ENCODE peak calls at places on chromosomes 5 and 9, in eight cellular contexts. One of them, this sample, is unnamed.

GRCh38 chr9:126618590-126619335 is 5.0 kb downstream of the LMX1B start:
- DNase-seq in BE2C: no peak
- DNase-seq in fibroblast of lung: no peak
- DNase-seq in HepG2: no peak
- DNase-seq in fibroblast of the aortic adventitia: no peak
- DNase-seq in cardiac muscle cell: no peak
- DNase-seq in breast epithelium: peak; percentile 50
- DNase-seq in lung: no peak
- DNase-seq in this sample: no peak

GRCh38 chr5:39816111-39816834 is 391.5 kb upstream of the DAB2 start:
- DNase-seq in BE2C: no peak
- DNase-seq in fibroblast of lung: no peak
- DNase-seq in breast epithelium: no peak
- DNase-seq in lung: no peak
- DNase-seq in fibroblast of the aortic adventitia: no peak
- DNase-seq in HepG2: no peak
- DNase-seq in cardiac muscle cell: no peak
- DNase-seq in this sample: no peak

GRCh38 chr9:27054841-27055240 is 49.4 kb upstream of the LRRC19 start:
- DNase-seq in breast epithelium: no peak
- DNase-seq in fibroblast of the aortic adventitia: no peak
- DNase-seq in BE2C: no peak
- DNase-seq in HepG2: peak; percentile 50
- DNase-seq in lung: no peak
- DNase-seq in fibroblast of lung: no peak
- DNase-seq in cardiac muscle cell: no peak
- DNase-seq in this sample: no peak

GRCh38 chr5:163460562-163461176 is at the start of gene HMMR:
- DNase-seq in breast epithelium: no peak
- DNase-seq in BE2C: peak; percentile 36
- DNase-seq in lung: no peak
- DNase-seq in fibroblast of the aortic adventitia: peak; percentile 36
- DNase-seq in cardiac muscle cell: peak; percentile 60
- DNase-seq in HepG2: peak; percentile 13
- DNase-seq in fibroblast of lung: peak; percentile 44
- DNase-seq in this sample: no peak

GRCh38 chr5:72137826-72138409 is 30.6 kb downstream of the MAP1B start:
- DNase-seq in fibroblast of lung: no peak
- DNase-seq in BE2C: no peak
- DNase-seq in fibroblast of the aortic adventitia: peak; percentile 36
- DNase-seq in lung: no peak
- DNase-seq in breast epithelium: no peak
- DNase-seq in cardiac muscle cell: no peak
- DNase-seq in HepG2: peak; percentile 7
- DNase-seq in this sample: no peak

GRCh38 chr5:171395042-171395441 is 7.4 kb downstream of the NPM1 start:
- DNase-seq in fibroblast of the aortic adventitia: no peak
- DNase-seq in BE2C: no peak
- DNase-seq in lung: no peak
- DNase-seq in HepG2: no peak
- DNase-seq in fibroblast of lung: no peak
- DNase-seq in breast epithelium: no peak
- DNase-seq in cardiac muscle cell: no peak
- DNase-seq in this sample: no peak

GRCh38 chr9:79213417-79214125 is 358.2 kb upstream of the TLE4 start:
- DNase-seq in HepG2: no peak
- DNase-seq in breast epithelium: no peak
- DNase-seq in BE2C: no peak
- DNase-seq in fibroblast of lung: peak; percentile 86
- DNase-seq in fibroblast of the aortic adventitia: peak; percentile 34
- DNase-seq in cardiac muscle cell: no peak
- DNase-seq in lung: no peak
- DNase-seq in this sample: no peak

GRCh38 chr5:148514344-148514743 is 130.6 kb downstream of the FBXO38 start:
- DNase-seq in breast epithelium: no peak
- DNase-seq in BE2C: no peak
- DNase-seq in cardiac muscle cell: no peak
- DNase-seq in fibroblast of lung: no peak
- DNase-seq in fibroblast of the aortic adventitia: no peak
- DNase-seq in HepG2: no peak
- DNase-seq in lung: no peak
- DNase-seq in this sample: no peak

GRCh38 chr5:154505567-154505966 is 27.5 kb upstream of the HAND1 start:
- DNase-seq in cardiac muscle cell: no peak
- DNase-seq in fibroblast of the aortic adventitia: no peak
- DNase-seq in lung: no peak
- DNase-seq in fibroblast of lung: no peak
- DNase-seq in HepG2: no peak
- DNase-seq in BE2C: peak; percentile 86
- DNase-seq in breast epithelium: no peak
- DNase-seq in this sample: no peak

GRCh38 chr9:3281399-3281798 is 244.4 kb downstream of the RFX3 start:
- DNase-seq in lung: no peak
- DNase-seq in fibroblast of the aortic adventitia: no peak
- DNase-seq in BE2C: no peak
- DNase-seq in breast epithelium: no peak
- DNase-seq in fibroblast of lung: no peak
- DNase-seq in HepG2: no peak
- DNase-seq in cardiac muscle cell: no peak
- DNase-seq in this sample: no peak

GRCh38 chr5:27472000-27472763 is 433.8 kb upstream of the CDH9 start:
- DNase-seq in cardiac muscle cell: peak; percentile 82
- DNase-seq in fibroblast of lung: peak; percentile 9
- DNase-seq in HepG2: peak; percentile 98
- DNase-seq in fibroblast of the aortic adventitia: peak; percentile 40
- DNase-seq in lung: no peak
- DNase-seq in BE2C: peak; percentile 50
- DNase-seq in breast epithelium: no peak
- DNase-seq in this sample: peak; percentile 2
- H3K4me3 ChIP-seq in cardiac muscle cell: peak overlapping the region; percentile 36
- H3K4me3 ChIP-seq in fibroblast of lung: no peak overlapping the region
- H3K4me3 ChIP-seq in HepG2: peak overlapping the region; percentile 77
- H3K4me3 ChIP-seq in fibroblast of the aortic adventitia: peak overlapping the region; percentile 6
- H3K4me3 ChIP-seq in lung: no peak overlapping the region
- H3K4me3 ChIP-seq in BE2C: no peak overlapping the region
- H3K4me3 ChIP-seq in breast epithelium: no peak overlapping the region
- H3K4me3 ChIP-seq in this sample: no peak overlapping the region

DNA sequence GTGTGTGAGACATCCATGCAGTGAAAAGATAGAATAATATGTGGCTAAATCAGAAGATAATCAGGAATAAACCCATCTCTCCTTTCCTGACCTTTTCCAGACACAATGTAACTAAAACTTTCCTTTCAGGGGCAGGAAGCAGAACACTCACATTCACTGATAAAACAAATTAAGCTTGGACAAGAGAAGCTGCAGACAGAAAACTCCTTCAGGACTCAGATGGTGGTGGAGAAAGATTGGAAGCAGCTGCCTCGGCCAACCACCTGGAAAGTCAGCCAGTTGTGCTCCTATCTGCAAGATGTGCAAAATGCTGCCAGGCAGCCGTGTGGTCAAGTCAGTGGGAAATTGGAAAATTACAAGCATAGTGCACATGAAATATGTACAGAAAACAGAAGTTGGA is 26.9 kb downstream of the RASEF start:
- DNase-seq in cardiac muscle cell: no peak
- DNase-seq in BE2C: peak; percentile 80
- DNase-seq in lung: no peak
- DNase-seq in fibroblast of lung: no peak
- DNase-seq in fibroblast of the aortic adventitia: no peak
- DNase-seq in breast epithelium: no peak
- DNase-seq in HepG2: no peak
- DNase-seq in this sample: no peak
- H3K4me3 ChIP-seq in cardiac muscle cell: no peak overlapping the region
- H3K4me3 ChIP-seq in BE2C: peak overlapping the region; percentile 9
- H3K4me3 ChIP-seq in lung: no peak overlapping the region
- H3K4me3 ChIP-seq in fibroblast of lung: no peak overlapping the region
- H3K4me3 ChIP-seq in fibroblast of the aortic adventitia: no peak overlapping the region
- H3K4me3 ChIP-seq in breast epithelium: no peak overlapping the region
- H3K4me3 ChIP-seq in HepG2: no peak overlapping the region
- H3K4me3 ChIP-seq in this sample: no peak overlapping the region

DNA sequence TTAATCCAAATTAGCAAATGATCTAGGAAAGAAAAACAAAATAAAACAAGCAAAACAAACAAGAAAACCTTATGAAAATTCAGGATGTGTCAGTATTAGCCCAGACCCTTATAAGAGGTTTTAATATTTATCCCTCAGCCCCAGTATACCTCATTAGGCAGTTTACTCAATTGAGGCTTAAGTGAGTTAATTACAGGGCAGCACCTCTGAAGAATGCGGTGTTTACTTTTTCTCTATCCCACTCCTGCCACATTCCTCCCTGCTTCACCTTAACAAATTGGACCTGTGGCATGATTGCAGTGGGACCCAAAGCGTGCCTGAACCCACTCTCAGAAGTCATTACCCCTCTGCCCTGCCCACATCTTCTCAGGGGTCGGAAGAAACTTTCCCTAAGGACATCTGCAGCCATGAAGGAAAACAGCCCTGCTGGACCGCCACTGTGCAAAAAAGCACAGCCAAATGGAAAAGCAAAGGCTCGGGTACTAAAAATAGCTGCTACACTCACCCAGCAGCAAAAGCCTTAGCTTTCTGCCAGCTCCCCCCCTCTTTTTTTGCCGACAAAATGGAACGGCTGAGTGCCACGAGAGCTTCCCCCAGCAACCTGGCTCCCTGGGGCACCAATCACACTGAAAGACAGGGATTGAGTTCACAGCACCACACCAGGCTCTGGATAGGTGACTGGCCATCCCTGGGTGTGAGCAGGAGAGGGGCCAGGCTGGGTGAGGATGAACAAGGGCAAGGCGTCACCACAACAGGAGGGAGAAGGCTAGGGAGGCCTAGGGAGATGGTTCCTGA is 66.9 kb downstream of the SIL1 start:
- DNase-seq in fibroblast of lung: peak; percentile 74
- DNase-seq in BE2C: no peak
- DNase-seq in lung: peak; percentile 36
- DNase-seq in fibroblast of the aortic adventitia: peak; percentile 54
- DNase-seq in breast epithelium: peak; percentile 34
- DNase-seq in HepG2: no peak
- DNase-seq in cardiac muscle cell: peak; percentile 63
- DNase-seq in this sample: peak; percentile 50
- H3K4me3 ChIP-seq in fibroblast of lung: peak overlapping the region; percentile 16
- H3K4me3 ChIP-seq in BE2C: no peak overlapping the region
- H3K4me3 ChIP-seq in lung: no peak overlapping the region
- H3K4me3 ChIP-seq in fibroblast of the aortic adventitia: no peak overlapping the region
- H3K4me3 ChIP-seq in breast epithelium: no peak overlapping the region
- H3K4me3 ChIP-seq in HepG2: no peak overlapping the region
- H3K4me3 ChIP-seq in cardiac muscle cell: no peak overlapping the region
- H3K4me3 ChIP-seq in this sample: no peak overlapping the region

GRCh38 chr5:73692166-73692640 is 66.2 kb downstream of the ARHGEF28 start:
- DNase-seq in cardiac muscle cell: no peak
- DNase-seq in BE2C: no peak
- DNase-seq in breast epithelium: no peak
- DNase-seq in HepG2: no peak
- DNase-seq in fibroblast of lung: peak; percentile 93
- DNase-seq in lung: no peak
- DNase-seq in fibroblast of the aortic adventitia: peak; percentile 71
- DNase-seq in this sample: peak; percentile 94
- H3K4me3 ChIP-seq in cardiac muscle cell: no peak overlapping the region
- H3K4me3 ChIP-seq in BE2C: no peak overlapping the region
- H3K4me3 ChIP-seq in breast epithelium: no peak overlapping the region
- H3K4me3 ChIP-seq in HepG2: no peak overlapping the region
- H3K4me3 ChIP-seq in fibroblast of lung: no peak overlapping the region
- H3K4me3 ChIP-seq in lung: no peak overlapping the region
- H3K4me3 ChIP-seq in fibroblast of the aortic adventitia: no peak overlapping the region
- H3K4me3 ChIP-seq in this sample: no peak overlapping the region

GRCh38 chr5:139809331-139809810 is 13.8 kb downstream of the PSD2 start:
- DNase-seq in cardiac muscle cell: no peak
- DNase-seq in fibroblast of the aortic adventitia: no peak
- DNase-seq in BE2C: no peak
- DNase-seq in HepG2: no peak
- DNase-seq in fibroblast of lung: no peak
- DNase-seq in lung: no peak
- DNase-seq in breast epithelium: no peak
- DNase-seq in this sample: no peak

GRCh38 chr5:139806726-139807646 is 11.4 kb downstream of the PSD2 start:
- DNase-seq in lung: no peak
- DNase-seq in fibroblast of the aortic adventitia: no peak
- DNase-seq in fibroblast of lung: no peak
- DNase-seq in breast epithelium: no peak
- DNase-seq in BE2C: no peak
- DNase-seq in cardiac muscle cell: no peak
- DNase-seq in HepG2: no peak
- DNase-seq in this sample: no peak

GRCh38 chr5:139808481-139809330 is 13.1 kb downstream of the PSD2 start:
- DNase-seq in fibroblast of lung: peak; percentile 18
- DNase-seq in HepG2: no peak
- DNase-seq in cardiac muscle cell: peak; percentile 83
- DNase-seq in BE2C: no peak
- DNase-seq in breast epithelium: no peak
- DNase-seq in lung: no peak
- DNase-seq in fibroblast of the aortic adventitia: peak; percentile 21
- DNase-seq in this sample: peak; percentile 17

GRCh38 chr5:139806111-139806510 is 10.5 kb downstream of the PSD2 start:
- DNase-seq in cardiac muscle cell: no peak
- DNase-seq in HepG2: no peak
- DNase-seq in breast epithelium: no peak
- DNase-seq in fibroblast of the aortic adventitia: no peak
- DNase-seq in BE2C: no peak
- DNase-seq in fibroblast of lung: no peak
- DNase-seq in lung: no peak
- DNase-seq in this sample: no peak

DNA sequence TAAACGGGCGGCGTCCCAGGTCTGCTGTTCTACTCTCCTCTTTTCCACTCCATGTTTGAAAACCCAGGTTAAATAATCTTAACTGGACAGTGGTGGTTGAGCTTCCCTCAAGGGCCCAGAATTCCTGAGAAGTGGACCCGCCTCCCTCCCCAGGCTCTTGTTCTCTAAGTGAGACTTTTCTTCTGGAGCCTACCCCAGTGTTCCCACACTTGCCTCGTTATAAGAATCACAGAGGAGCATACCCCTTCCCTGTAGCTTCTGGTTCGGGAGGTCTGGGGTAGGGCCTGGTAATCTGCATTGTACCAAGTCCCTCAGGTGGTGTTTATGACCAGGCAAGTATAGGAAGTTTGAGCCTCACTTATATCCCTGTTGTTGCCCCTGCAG is 12.0 kb downstream of the PSD2 start:
- DNase-seq in breast epithelium: no peak
- DNase-seq in fibroblast of the aortic adventitia: no peak
- DNase-seq in cardiac muscle cell: no peak
- DNase-seq in fibroblast of lung: no peak
- DNase-seq in lung: no peak
- DNase-seq in BE2C: no peak
- DNase-seq in HepG2: no peak
- DNase-seq in this sample: no peak
- H3K4me3 ChIP-seq in breast epithelium: no peak overlapping the region
- H3K4me3 ChIP-seq in fibroblast of the aortic adventitia: no peak overlapping the region
- H3K4me3 ChIP-seq in cardiac muscle cell: no peak overlapping the region
- H3K4me3 ChIP-seq in fibroblast of lung: no peak overlapping the region
- H3K4me3 ChIP-seq in lung: no peak overlapping the region
- H3K4me3 ChIP-seq in BE2C: no peak overlapping the region
- H3K4me3 ChIP-seq in HepG2: no peak overlapping the region
- H3K4me3 ChIP-seq in this sample: no peak overlapping the region